ENCODE peak calls at places on chromosome 11, in eight cellular contexts. Z is Right ventricle myocardium superior, X is anterior cingulate cortex, I is mesothelial cell of epicardium, M is KBM-7, P is OCI-LY7, Q is NAMALWA, O is A549. V is an unnamed sample.

GRCh38 chr11:64100345-64100744 is 64.6 kb downstream of the FLRT1 start:
- DNase-seq in Z (no peak), X (no peak), I (no peak), M (peak), P (peak), Q (peak), O (no peak), V (peak)

GRCh38 chr11:120543816-120544215 is 32.3 kb downstream of the GRIK4 start:
- DNase-seq in Z (peak), X (no peak), I (no peak), M (no peak), P (no peak), Q (no peak), O (no peak), V (no peak)

GRCh38 chr11:47980907-47981621 is 705 bp downstream of the PTPRJ start:
- DNase-seq in Z (peak), X (no peak), I (peak), M (no peak), P (peak), Q (peak), O (peak), V (peak)

GRCh38 chr11:114433376-114433775 is 5.9 kb upstream of the REXO2 start:
- DNase-seq in Z (no peak), X (no peak), I (no peak), M (no peak), P (no peak), Q (no peak), O (no peak), V (no peak)

GRCh38 chr11:69949327-69949726 is 128.8 kb upstream of the ANO1 start:
- DNase-seq in Z (peak), X (no peak), I (no peak), M (no peak), P (no peak), Q (no peak), O (peak), V (no peak)

GRCh38 chr11:65852508-65853248 is 5.3 kb downstream of the CFL1 start:
- DNase-seq in Z (no peak), X (no peak), I (no peak), M (no peak), P (no peak), Q (peak), O (no peak), V (no peak)

GRCh38 chr11:102915044-102915375 is 40.2 kb upstream of the MMP12 start:
- DNase-seq in Z (no peak), X (no peak), I (no peak), M (no peak), P (no peak), Q (no peak), O (no peak), V (no peak)

GRCh38 chr11:94543695-94544581 is at the start of gene FUT4:
- DNase-seq in Z (peak), X (peak), I (peak), M (peak), P (peak), Q (no peak), O (peak), V (peak)

GRCh38 chr11:18145837-18146236 is 13.5 kb downstream of the MRGPRX3 start:
- DNase-seq in Z (no peak), X (no peak), I (no peak), M (no peak), P (no peak), Q (no peak), O (no peak), V (no peak)

GRCh38 chr11:93477684-93478234 is 65.4 kb downstream of the SMCO4 start:
- DNase-seq in Z (no peak), X (no peak), I (no peak), M (no peak), P (no peak), Q (no peak), O (no peak), V (no peak)

GRCh38 chr11:116510886-116511650 is 261.7 kb downstream of the BUD13 start:
- DNase-seq in Z (no peak), X (no peak), I (peak), M (no peak), P (no peak), Q (no peak), O (no peak), V (no peak)

V was measured in NCI-H510A treated with DMSO at 0.1 percent for 48 hours.